ENCODE peak calls at places on chromosomes 1 and 21, in six cellular contexts. Q is neural progenitor cell, U is tibial nerve, A is BJ, T is IMR-90, R is B cell. O is an unnamed sample.

GRCh38 chr21:39159342-39160063 is 23.7 kb downstream of the PSMG1 start:
- DNase-seq in U (no peak), A (no peak), R (no peak), T (peak), Q (no peak), O (no peak)

GRCh38 chr1:151542710-151543129 is 2.6 kb downstream of the TUFT1 start:
- DNase-seq in A (peak), R (no peak), T (peak), U (no peak), Q (no peak), O (no peak)

GRCh38 chr21:35035581-35035980 is 13.5 kb downstream of the RUNX1 start:
- DNase-seq in T (no peak), U (no peak), A (no peak), R (no peak), Q (no peak), O (no peak)

GRCh38 chr1:26432793-26433192 is 672 bp downstream of the DHDDS start:
- DNase-seq in T (no peak), A (no peak), U (no peak), Q (no peak), R (no peak), O (no peak)

GRCh38 chr1:212651977-212652376 is 43.4 kb downstream of the ATF3 start:
- DNase-seq in A (no peak), U (no peak), Q (no peak), R (no peak), T (no peak), O (no peak)

GRCh38 chr1:246142320-246142893 is 364.7 kb downstream of the SMYD3 start:
- DNase-seq in Q (no peak), T (peak), A (peak), R (no peak), U (no peak), O (no peak)

GRCh38 chr1:71015745-71016144 is 31.9 kb downstream of the PTGER3 start:
- DNase-seq in T (no peak), Q (no peak), A (no peak), U (no peak), R (no peak), O (no peak)

GRCh38 chr1:15578921-15579682 is 5.7 kb downstream of the AGMAT start:
- DNase-seq in A (no peak), R (peak), U (no peak), T (no peak), Q (no peak), O (no peak)

GRCh38 chr1:150973826-150974579 is 632 bp downstream of the CERS2 start:
- DNase-seq in Q (peak), U (no peak), A (no peak), R (no peak), T (no peak), O (no peak)

GRCh38 chr1:88503656-88504055 is 180.4 kb upstream of the PKN2 start:
- DNase-seq in Q (no peak), U (no peak), A (no peak), R (no peak), T (no peak), O (no peak)

GRCh38 chr1:182676321-182676720 is 8.1 kb downstream of the RGS8 start:
- DNase-seq in Q (no peak), U (no peak), A (no peak), T (no peak), R (no peak), O (no peak)

GRCh38 chr1:20185834-20186782 is at the start of the genes PLA2G2C and UBXN10:
- DNase-seq in U (no peak), R (peak), T (no peak), Q (peak), A (no peak), O (peak)

GRCh38 chr1:237799762-237800474 is 90.8 kb downstream of the ZP4 start:
- DNase-seq in R (no peak), T (peak), Q (peak), A (no peak), U (no peak), O (no peak)

GRCh38 chr1:198775606-198776005 is 136.8 kb downstream of the PTPRC start:
- DNase-seq in U (no peak), R (no peak), Q (no peak), T (peak), A (no peak), O (no peak)

GRCh38 chr1:244291171-244291866 is 160.4 kb downstream of the ADSS2 start:
- DNase-seq in T (no peak), Q (no peak), A (no peak), U (no peak), R (no peak), O (no peak)

GRCh38 chr1:184465489-184466146 is 78.8 kb downstream of the C1orf21 start:
- DNase-seq in A (no peak), U (no peak), Q (peak), T (no peak), R (no peak), O (no peak)

GRCh38 chr1:111937147-111937725 is 52.2 kb downstream of the KCND3 start:
- DNase-seq in Q (no peak), T (no peak), R (no peak), A (no peak), U (no peak), O (no peak)

GRCh38 chr1:203624341-203624712 is 2.3 kb upstream of the ATP2B4 start:
- DNase-seq in U (no peak), A (no peak), R (no peak), Q (no peak), T (no peak), O (no peak)

GRCh38 chr1:58395355-58395754 is 151.2 kb downstream of the OMA1 start:
- DNase-seq in R (no peak), U (no peak), A (peak), Q (no peak), T (peak), O (no peak)

GRCh38 chr1:238272145-238272544 is 381.4 kb upstream of the ZP4 start:
- DNase-seq in A (no peak), Q (no peak), U (no peak), T (no peak), R (no peak), O (no peak)

GRCh38 chr1:33272509-33272908 is 16.2 kb downstream of the ZNF362 start:
- DNase-seq in U (no peak), Q (no peak), T (no peak), A (no peak), R (no peak), O (no peak)

GRCh38 chr21:26800455-26801454 is 44.5 kb downstream of the ADAMTS1 start:
- DNase-seq in R (no peak), T (peak), A (peak), U (peak), Q (no peak), O (no peak)

GRCh38 chr1:2875677-2876531 is 74.4 kb upstream of the TTC34 start:
- DNase-seq in Q (no peak), R (no peak), U (peak), A (no peak), T (no peak), O (no peak)

GRCh38 chr1:172723251-172723650 is 64.3 kb downstream of the FASLG start:
- DNase-seq in A (no peak), T (peak), Q (no peak), R (no peak), U (no peak), O (no peak)

GRCh38 chr1:25065246-25066238 is 135.5 kb upstream of the RUNX3 start:
- DNase-seq in A (peak), T (peak), Q (no peak), R (no peak), U (no peak), O (no peak)

GRCh38 chr1:50929376-50929958 is 30.6 kb downstream of the FAF1 start:
- DNase-seq in Q (peak), A (no peak), T (peak), R (no peak), U (no peak), O (no peak)

GRCh38 chr1:220221269-220221668 is 51.0 kb downstream of the RAB3GAP2 start:
- DNase-seq in A (no peak), R (no peak), U (no peak), Q (no peak), T (no peak), O (no peak)

GRCh38 chr1:203426870-203427269 is 48.7 kb upstream of the PRELP start:
- DNase-seq in A (no peak), R (no peak), Q (no peak), U (no peak), T (no peak), O (no peak)

GRCh38 chr1:46466477-46467182 is 23.0 kb upstream of the DMBX1 start:
- DNase-seq in R (no peak), A (no peak), T (no peak), U (no peak), Q (peak), O (no peak)

GRCh38 chr1:152047607-152047953 is 10.8 kb upstream of the S100A11 start:
- DNase-seq in R (no peak), Q (no peak), T (peak), U (no peak), A (no peak), O (peak)

GRCh38 chr1:232704694-232705680 is 75.1 kb upstream of the SIPA1L2 start:
- DNase-seq in Q (no peak), T (peak), A (peak), R (no peak), U (peak), O (peak)

GRCh38 chr1:240602189-240602588 is 9.8 kb downstream of the GREM2 start:
- DNase-seq in Q (no peak), R (no peak), A (no peak), U (no peak), T (peak), O (no peak)
- TF ChIP-seq CTCF in Q (no peak), R (no peak), A (peak), U (no peak), T (peak), O (no peak)

GRCh38 chr1:1300352-1300739 is 7.4 kb downstream of the ACAP3 start:
- DNase-seq in Q (no peak), T (no peak), R (no peak), A (no peak), U (no peak), O (no peak)
- TF ChIP-seq CTCF in Q (no peak), T (no peak), R (no peak), A (no peak), U (no peak), O (no peak)

GRCh38 chr1:162416909-162417308 is 5.0 kb upstream of the SH2D1B start:
- DNase-seq in U (no peak), T (no peak), A (no peak), R (no peak), Q (no peak), O (no peak)

GRCh38 chr1:162420120-162420519 is 8.2 kb upstream of the SH2D1B start:
- DNase-seq in A (no peak), U (no peak), T (no peak), Q (no peak), R (no peak), O (no peak)

GRCh38 chr1:162416215-162416614 is 4.3 kb upstream of the SH2D1B start:
- DNase-seq in T (no peak), Q (no peak), U (no peak), A (no peak), R (no peak), O (no peak)

GRCh38 chr1:162421258-162422194 is 9.6 kb upstream of the SH2D1B start:
- DNase-seq in A (no peak), R (no peak), T (no peak), Q (no peak), U (no peak), O (no peak)

GRCh38 chr1:162417650-162418049 is 5.7 kb upstream of the SH2D1B start:
- DNase-seq in Q (no peak), U (no peak), R (no peak), A (no peak), T (no peak), O (no peak)
- TF ChIP-seq CTCF in Q (no peak), U (no peak), R (no peak), A (no peak), T (no peak), O (no peak)

GRCh38 chr1:44842763-44843655 is at the start of gene PTCH2:
- DNase-seq in Q (peak), A (no peak), U (peak), R (no peak), T (peak), O (no peak)
- TF ChIP-seq CTCF in Q (no peak), A (no peak), U (no peak), R (no peak), T (no peak), O (no peak)